ENCODE peak calls at places on chromosomes 7 and 10, in six cellular contexts. Q is dorsolateral prefrontal cortex, S is neural progenitor cell, M is AG09309, G is tibial artery, W is HFF-Myc. N is an unnamed sample.

GRCh38 chr7:151801291-151801690 is 75.6 kb downstream of the PRKAG2 start:
- DNase-seq in M (no peak), G (no peak), Q (no peak), S (no peak), W (no peak), N (peak; percentile 5)

GRCh38 chr10:112813866-112814596 is 136.0 kb upstream of the TCF7L2 start:
- DNase-seq in W (no peak), M (no peak), S (no peak), Q (no peak), G (no peak), N (no peak)

GRCh38 chr7:152176797-152177196 is 151.3 kb downstream of the GALNT11 start:
- DNase-seq in M (no peak), Q (no peak), W (no peak), S (no peak), G (no peak), N (no peak)

GRCh38 chr10:118721005-118721876 is 33.5 kb downstream of the CACUL1 start:
- DNase-seq in S (peak; percentile 47), W (peak; percentile 42), M (no peak), Q (no peak), G (peak; percentile 67), N (no peak)

GRCh38 chr7:101746311-101746710 is 71.1 kb upstream of the CUX1 start:
- DNase-seq in W (no peak), Q (no peak), M (no peak), S (no peak), G (no peak), N (no peak)

GRCh38 chr7:98357751-98358161 is 43.1 kb downstream of the BAIAP2L1 start:
- DNase-seq in M (no peak), G (no peak), S (no peak), Q (no peak), W (no peak), N (no peak)

GRCh38 chr7:134071355-134072331 is 55.5 kb upstream of the LRGUK start:
- DNase-seq in M (no peak), W (no peak), S (no peak), G (no peak), Q (no peak), N (no peak)

GRCh38 chr10:58070964-58071363 is 196.7 kb downstream of the IPMK start:
- DNase-seq in W (no peak), M (no peak), G (no peak), S (no peak), Q (no peak), N (no peak)

GRCh38 chr10:119686465-119687191 is 35.4 kb downstream of the BAG3 start:
- DNase-seq in S (peak; percentile 88), W (no peak), G (peak; percentile 68), M (peak; percentile 66), Q (peak; percentile 82), N (peak; percentile 83)

GRCh38 chr10:35423505-35424306 is 87.4 kb downstream of the CCNY start:
- DNase-seq in S (no peak), M (no peak), W (no peak), G (no peak), Q (no peak), N (no peak)

GRCh38 chr7:157620616-157621015 is 283.8 kb downstream of the DNAJB6 start:
- DNase-seq in W (no peak), G (no peak), Q (no peak), S (no peak), M (no peak), N (no peak)

GRCh38 chr7:157618091-157618726 is 281.4 kb downstream of the DNAJB6 start:
- DNase-seq in W (no peak), G (no peak), S (no peak), Q (no peak), M (no peak), N (no peak)

GRCh38 chr7:157618823-157619606 is 282.2 kb downstream of the DNAJB6 start:
- DNase-seq in S (no peak), M (no peak), Q (no peak), G (no peak), W (no peak), N (no peak)

GRCh38 chr7:157621131-157621681 is 284.4 kb downstream of the DNAJB6 start:
- DNase-seq in W (no peak), Q (no peak), G (no peak), S (no peak), M (no peak), N (no peak)

DNA sequence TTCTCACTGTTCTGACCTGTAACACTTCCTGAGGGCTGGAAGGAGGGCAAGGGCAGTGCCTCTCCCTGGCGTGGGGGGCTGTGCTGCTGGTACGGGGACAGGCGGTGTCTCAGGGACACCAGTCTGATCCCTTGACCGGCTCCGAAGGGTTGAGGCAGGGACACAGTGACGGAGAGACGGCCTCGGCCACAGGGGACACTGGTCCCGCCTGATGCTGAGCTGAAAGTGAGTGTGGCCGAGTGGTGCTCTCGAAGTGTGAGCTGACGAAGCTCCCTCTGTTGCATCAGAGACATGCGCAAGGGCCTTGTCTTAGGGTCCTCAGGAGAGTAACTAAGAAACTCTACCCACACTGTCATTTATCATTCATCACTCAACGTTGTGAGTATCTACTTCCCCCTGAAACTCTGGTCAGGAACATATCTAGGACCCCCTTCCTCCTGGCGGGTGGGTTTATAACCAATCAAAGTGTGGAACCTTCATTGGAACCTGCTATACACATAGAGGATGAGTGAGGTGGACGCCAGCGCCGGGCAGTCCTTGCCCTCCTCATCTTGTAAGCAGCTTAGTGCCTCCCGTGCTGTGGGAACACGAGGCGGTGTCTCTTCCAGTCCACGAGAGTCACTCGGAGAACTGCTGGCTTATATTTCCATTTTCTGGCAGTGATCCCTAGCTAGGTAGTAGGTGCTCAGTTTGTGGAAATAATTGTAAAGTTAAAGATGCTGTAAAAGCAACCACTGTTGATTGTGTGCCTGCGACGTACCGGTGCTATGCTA is 283.1 kb downstream of the DNAJB6 start:
- DNase-seq in M (no peak), S (no peak), G (no peak), Q (no peak), W (no peak), N (no peak)
- TF ChIP-seq CTCF in M (no peak), S (no peak), G (no peak), Q (no peak), W (no peak), N (no peak)

GRCh38 chr7:100429637-100430449 is at the start of gene MEPCE:
- DNase-seq in M (peak; percentile 84), W (peak; percentile 73), S (peak; percentile 98), G (peak; percentile 98), Q (peak; percentile 95), N (peak; percentile 99)

GRCh38 chr7:100428199-100428966 is at the start of gene ZCWPW1:
- DNase-seq in M (peak; percentile 92), S (peak; percentile 97), W (peak; percentile 92), G (peak; percentile 96), Q (peak; percentile 98), N (peak; percentile 93)

GRCh38 chr7:100430450-100431285 is 1.0 kb downstream of the MEPCE start:
- DNase-seq in Q (no peak), W (no peak), S (peak; percentile 18), M (no peak), G (peak; percentile 60), N (no peak)

GRCh38 chr7:100427762-100428198 is 723 bp downstream of the ZCWPW1 start:
- DNase-seq in S (no peak), G (no peak), Q (no peak), M (no peak), W (no peak), N (no peak)

GRCh38 chr7:100428967-100429636 is 529 bp upstream of the MEPCE start:
- DNase-seq in Q (peak; percentile 99), M (peak; percentile 98), G (peak; percentile 100), W (peak; percentile 98), S (peak; percentile 100), N (peak; percentile 100)
- TF ChIP-seq CTCF in Q (no peak), M (no peak), G (peak; percentile 24), W (no peak), S (no peak), N (peak; percentile 63)

GRCh38 chr7:132145466-132145865 is 430.8 kb downstream of the PLXNA4 start:
- DNase-seq in W (no peak), S (peak; percentile 56), M (peak; percentile 71), G (peak; percentile 56), Q (peak; percentile 79), N (no peak)
- TF ChIP-seq CTCF in W (no peak), S (no peak), M (peak; percentile 28), G (no peak), Q (no peak), N (no peak)

GRCh38 chr10:69936091-69936490 is 116.6 kb upstream of the MACROH2A2 start:
- DNase-seq in M (no peak), G (peak; percentile 31), S (peak; percentile 40), W (no peak), Q (no peak), N (no peak)
- TF ChIP-seq CTCF in M (peak; percentile 45), G (no peak), S (peak; percentile 46), W (peak; percentile 25), Q (no peak), N (no peak)

DNA sequence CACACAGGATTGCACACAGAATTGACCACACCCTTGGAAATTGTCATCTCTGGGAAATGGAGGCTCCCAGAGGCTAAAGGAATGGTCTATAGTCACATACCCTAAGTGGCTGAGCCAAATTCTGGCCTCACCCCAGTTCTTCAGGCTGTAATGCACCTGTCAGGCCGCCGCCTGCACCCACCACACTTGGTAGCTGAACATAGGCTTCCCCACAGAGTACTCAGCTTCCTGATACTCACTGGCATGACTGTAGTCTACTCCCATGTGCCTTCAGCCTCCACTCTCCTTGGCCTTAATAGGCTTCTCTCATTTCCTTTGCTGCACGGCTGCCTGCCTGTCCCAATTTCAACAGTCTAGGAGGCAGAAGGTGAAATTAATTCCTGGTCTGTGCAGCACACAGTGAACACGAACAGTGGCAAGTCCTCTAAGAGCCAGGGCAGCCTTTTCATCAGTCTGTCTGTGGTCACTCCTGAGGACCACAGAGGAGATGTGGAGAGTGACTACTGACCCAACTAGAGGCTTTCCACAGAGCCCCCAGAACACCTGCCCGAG is 42.5 kb downstream of the NUDCD3 start:
- DNase-seq in S (no peak), Q (no peak), M (no peak), G (no peak), W (no peak), N (no peak)
- TF ChIP-seq CTCF in S (no peak), Q (no peak), M (no peak), G (no peak), W (no peak), N (no peak)

DNA sequence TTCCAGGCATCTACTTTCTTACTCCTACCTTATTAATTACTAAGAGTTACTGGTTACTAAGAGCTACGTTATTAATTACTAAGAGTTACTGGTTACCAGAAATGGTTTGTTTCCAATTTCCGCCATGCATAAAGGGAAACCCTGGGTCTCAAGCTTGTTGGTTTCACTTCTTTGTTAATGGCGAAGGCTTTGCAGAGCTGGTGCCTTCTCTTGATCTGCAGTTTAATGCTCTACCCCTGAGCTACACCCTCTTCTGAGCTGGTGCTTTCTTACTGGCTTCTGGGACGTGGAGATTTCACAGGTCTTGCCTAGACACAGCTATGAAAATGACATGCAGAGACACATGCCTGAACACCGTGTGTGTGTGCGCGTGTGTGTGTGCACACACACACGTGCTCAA is 560 bp downstream of the CPA4 start:
- DNase-seq in Q (no peak), S (no peak), M (no peak), G (no peak), W (no peak), N (no peak)
- TF ChIP-seq CTCF in Q (no peak), S (no peak), M (no peak), G (no peak), W (no peak), N (no peak)

DNA sequence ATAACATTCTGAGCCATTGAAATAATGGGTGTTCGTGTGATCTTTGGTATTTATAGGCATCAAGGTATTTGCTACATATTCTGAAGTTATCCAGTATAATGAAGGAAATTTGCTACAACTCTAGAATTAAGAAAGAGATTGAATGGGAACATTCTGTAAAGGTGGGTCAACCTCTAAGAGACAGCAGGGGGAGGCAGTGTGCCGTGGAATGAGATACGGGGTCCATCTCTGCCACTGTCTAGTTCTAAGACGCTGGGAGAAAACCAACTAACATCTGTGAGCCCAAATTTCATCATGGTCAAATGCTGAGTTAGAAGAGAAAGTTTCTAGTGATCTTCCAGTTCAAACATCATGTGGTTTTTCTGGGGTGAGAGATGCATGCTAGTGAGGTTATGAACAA is 368.9 kb downstream of the SORCS1 start:
- DNase-seq in Q (no peak), W (no peak), S (peak; percentile 75), G (peak; percentile 25), M (no peak), N (peak; percentile 33)
- TF ChIP-seq CTCF in Q (peak; percentile 61), W (no peak), S (peak; percentile 84), G (no peak), M (no peak), N (peak; percentile 23)